ENCODE peak calls at places on chromosomes 11 and 22, in six cellular contexts. B is heart right ventricle, N is kidney epithelial cell, Q is H1, M is tibial nerve, K is transverse colon. T is an unnamed sample.

GRCh38 chr11:88358040-88358431 is 20.5 kb upstream of the CTSC start:
- DNase-seq in B (no peak), N (no peak), Q (no peak), M (no peak), K (no peak), T (no peak)

GRCh38 chr22:24486501-24486921 is 8.6 kb upstream of the UPB1 start:
- DNase-seq in B (no peak), N (no peak), Q (no peak), M (no peak), K (no peak), T (peak)

GRCh38 chr11:66136752-66137123 is 66.7 kb downstream of the PACS1 start:
- DNase-seq in B (no peak), N (no peak), Q (no peak), M (no peak), K (no peak), T (peak)

GRCh38 chr11:120105576-120105975 is 32.3 kb downstream of the TRIM29 start:
- DNase-seq in B (no peak), N (no peak), Q (no peak), M (no peak), K (no peak), T (no peak)

GRCh38 chr11:21769188-21769587 is 423.7 kb upstream of the ANO5 start:
- DNase-seq in B (no peak), N (no peak), Q (no peak), M (no peak), K (no peak), T (no peak)

GRCh38 chr11:96200243-96200642 is 142.8 kb downstream of the MAML2 start:
- DNase-seq in B (no peak), N (no peak), Q (no peak), M (no peak), K (no peak), T (peak)

GRCh38 chr22:49936018-49936972 is 17.9 kb downstream of the CRELD2 start:
- DNase-seq in B (peak), N (no peak), Q (peak), M (peak), K (peak), T (peak)

GRCh38 chr11:131910491-131911387 is 540.3 kb downstream of the NTM start:
- DNase-seq in B (no peak), N (no peak), Q (peak), M (no peak), K (no peak), T (peak)

GRCh38 chr11:116109228-116109627 is 605.0 kb upstream of the CADM1 start:
- DNase-seq in B (no peak), N (peak), Q (no peak), M (no peak), K (no peak), T (peak)

GRCh38 chr11:75350743-75351540 is 519 bp downstream of the ARRB1 start:
- DNase-seq in B (no peak), N (no peak), Q (peak), M (no peak), K (peak), T (no peak)

GRCh38 chr11:1868056-1868635 is 15.3 kb downstream of the LSP1 start:
- DNase-seq in B (no peak), N (no peak), Q (no peak), M (no peak), K (no peak), T (no peak)

GRCh38 chr22:29621761-29622526 is 18.5 kb downstream of the NF2 start:
- DNase-seq in B (no peak), N (peak), Q (no peak), M (no peak), K (no peak), T (peak)

GRCh38 chr11:68081691-68082090 is 39.5 kb downstream of the CHKA start:
- DNase-seq in B (no peak), N (no peak), Q (no peak), M (no peak), K (no peak), T (no peak)

GRCh38 chr11:112769573-112769972 is 191.6 kb upstream of the NCAM1 start:
- DNase-seq in B (no peak), N (no peak), Q (no peak), M (no peak), K (no peak), T (no peak)

GRCh38 chr11:134412508-134413333 is 679 bp upstream of the B3GAT1 start:
- DNase-seq in B (no peak), N (no peak), Q (peak), M (no peak), K (peak), T (no peak)
- H3K4me3 ChIP-seq in B (no peak), N (peak), Q (peak), M (peak), K (no peak), T (peak)

GRCh38 chr11:46916669-46917108 is 1.7 kb downstream of the LRP4 start:
- DNase-seq in B (peak), N (no peak), Q (peak), M (no peak), K (peak), T (peak)
- TF ChIP-seq CTCF in B (no peak), N (peak), Q (no peak), M (no peak), K (peak), T (peak)

DNA sequence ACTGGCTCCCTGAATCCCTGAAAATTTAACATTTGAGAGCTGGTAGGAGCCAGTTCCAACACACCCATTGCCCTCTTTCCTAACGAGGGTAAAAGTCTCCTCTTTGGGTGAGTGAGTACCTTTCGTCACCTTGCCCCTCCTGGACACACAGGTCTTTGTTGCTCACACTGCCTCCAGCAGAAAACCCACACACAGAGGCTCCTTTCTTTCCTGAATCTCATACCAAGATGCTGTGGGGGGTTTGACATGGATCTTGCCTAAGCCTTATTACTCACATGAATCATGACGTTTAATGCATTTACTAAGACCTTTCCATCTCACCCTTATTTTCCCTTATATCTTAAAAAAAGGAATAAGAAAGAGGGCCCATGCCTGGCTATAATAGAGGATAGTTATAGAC is 53.0 kb downstream of the PARVA start:
- DNase-seq in B (no peak), N (no peak), Q (no peak), M (no peak), K (no peak), T (peak)
- H3K4me3 ChIP-seq in B (no peak), N (no peak), Q (no peak), M (no peak), K (no peak), T (no peak)

GRCh38 chr22:21657361-21658118 is 8.3 kb upstream of the PPIL2 start:
- DNase-seq in B (peak), N (no peak), Q (peak), M (no peak), K (peak), T (peak)
- TF ChIP-seq CTCF in B (no peak), N (peak), Q (peak), M (peak), K (no peak), T (no peak)

DNA sequence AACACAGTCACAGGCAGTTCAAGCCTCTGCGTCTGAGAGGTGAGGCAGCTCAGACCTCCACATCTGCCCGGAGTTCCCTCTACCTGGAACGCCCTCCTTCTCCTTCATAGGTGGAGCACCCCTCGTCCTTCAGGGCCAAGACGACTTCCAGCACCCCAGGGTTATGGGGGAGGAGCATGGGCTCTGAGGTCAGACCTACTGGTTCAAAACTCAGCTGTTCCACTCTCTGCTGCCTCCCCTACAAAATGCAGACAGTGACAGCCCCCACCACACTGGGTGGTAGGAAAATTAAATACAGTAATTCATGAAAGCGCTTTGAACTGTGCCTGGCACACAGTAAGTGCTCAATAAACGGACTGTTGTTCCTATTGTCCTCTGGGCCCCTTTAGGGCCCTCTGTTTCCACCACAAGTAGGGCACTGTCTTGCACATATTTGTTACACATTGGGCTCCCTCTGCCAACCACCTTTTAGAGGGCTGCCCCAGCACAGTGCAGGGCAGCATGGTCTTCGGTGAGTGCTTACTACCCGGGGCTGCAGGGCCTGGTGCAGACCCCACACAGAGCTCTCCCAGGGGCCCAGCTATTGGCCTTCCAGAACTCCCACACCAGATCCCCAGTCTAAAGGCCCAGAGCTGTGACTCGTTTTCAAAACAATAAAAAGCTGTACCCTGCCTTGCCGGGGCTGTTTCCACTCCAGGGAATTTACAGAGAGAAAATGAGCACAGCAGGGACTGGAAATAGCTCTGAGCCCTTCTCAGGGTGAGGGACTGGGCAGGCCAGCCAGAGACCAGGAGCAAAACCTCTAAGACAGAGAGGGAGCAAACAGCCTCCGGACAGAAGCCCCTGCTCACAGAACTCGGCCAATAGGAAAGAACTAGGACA is 2.5 kb downstream of the TMEM184B start:
- DNase-seq in B (no peak), N (no peak), Q (no peak), M (no peak), K (no peak), T (peak)
- H3K4me3 ChIP-seq in B (no peak), N (no peak), Q (no peak), M (no peak), K (no peak), T (no peak)